ENCODE peak calls at places on chromosomes 16 and 17, in eight cellular contexts. One of them, this sample, is unnamed.
A peak's percentile ranks its signal among the peaks of the same experiment; 100 is the strongest.

GRCh38 chr16:66608241-66609138 is 4.0 kb downstream of the CMTM3 start:
- DNase-seq in mucosa of descending colon: peak; percentile 80
- DNase-seq in prostate gland: peak; percentile 90
- DNase-seq in Calu3: peak; percentile 97
- DNase-seq in kidney: peak; percentile 92
- DNase-seq in hepatocyte: peak; percentile 95
- DNase-seq in psoas muscle: peak; percentile 92
- DNase-seq in HFF-Myc: peak; percentile 71
- DNase-seq in this sample: peak; percentile 71

GRCh38 chr17:20097362-20097761 is 88.2 kb downstream of the SPECC1 start:
- DNase-seq in mucosa of descending colon: no peak
- DNase-seq in prostate gland: no peak
- DNase-seq in Calu3: no peak
- DNase-seq in kidney: no peak
- DNase-seq in hepatocyte: no peak
- DNase-seq in psoas muscle: no peak
- DNase-seq in HFF-Myc: no peak
- DNase-seq in this sample: no peak

GRCh38 chr16:8869212-8869987 is 594 bp upstream of the CARHSP1 start:
- DNase-seq in mucosa of descending colon: peak; percentile 69
- DNase-seq in prostate gland: no peak
- DNase-seq in Calu3: no peak
- DNase-seq in kidney: no peak
- DNase-seq in hepatocyte: peak; percentile 31
- DNase-seq in psoas muscle: no peak
- DNase-seq in HFF-Myc: no peak
- DNase-seq in this sample: no peak

GRCh38 chr16:54286330-54287017 is at the start of gene IRX3:
- DNase-seq in mucosa of descending colon: no peak
- DNase-seq in prostate gland: peak; percentile 95
- DNase-seq in Calu3: peak; percentile 86
- DNase-seq in kidney: peak; percentile 96
- DNase-seq in hepatocyte: peak; percentile 73
- DNase-seq in psoas muscle: peak; percentile 93
- DNase-seq in HFF-Myc: peak; percentile 68
- DNase-seq in this sample: no peak

GRCh38 chr16:72990003-72990521 is 57.9 kb downstream of the ZFHX3 start:
- DNase-seq in mucosa of descending colon: peak; percentile 71
- DNase-seq in prostate gland: peak; percentile 97
- DNase-seq in Calu3: peak; percentile 44
- DNase-seq in kidney: no peak
- DNase-seq in hepatocyte: peak; percentile 53
- DNase-seq in psoas muscle: peak; percentile 95
- DNase-seq in HFF-Myc: peak; percentile 43
- DNase-seq in this sample: peak; percentile 20

GRCh38 chr17:32763855-32764439 is 113.0 kb downstream of the MYO1D start:
- DNase-seq in mucosa of descending colon: no peak
- DNase-seq in prostate gland: no peak
- DNase-seq in Calu3: no peak
- DNase-seq in kidney: no peak
- DNase-seq in hepatocyte: no peak
- DNase-seq in psoas muscle: no peak
- DNase-seq in HFF-Myc: no peak
- DNase-seq in this sample: no peak

GRCh38 chr17:80023261-80024205 is 12.1 kb downstream of the TBC1D16 start:
- DNase-seq in mucosa of descending colon: peak; percentile 55
- DNase-seq in prostate gland: no peak
- DNase-seq in Calu3: no peak
- DNase-seq in kidney: no peak
- DNase-seq in hepatocyte: peak; percentile 42
- DNase-seq in psoas muscle: no peak
- DNase-seq in HFF-Myc: no peak
- DNase-seq in this sample: no peak

GRCh38 chr16:63684702-63685101 is 1437.2 kb downstream of the CDH11 start:
- DNase-seq in mucosa of descending colon: no peak
- DNase-seq in prostate gland: no peak
- DNase-seq in Calu3: no peak
- DNase-seq in kidney: no peak
- DNase-seq in hepatocyte: no peak
- DNase-seq in psoas muscle: no peak
- DNase-seq in HFF-Myc: no peak
- DNase-seq in this sample: no peak

GRCh38 chr17:39080416-39081179 is 70.8 kb downstream of the PLXDC1 start:
- DNase-seq in mucosa of descending colon: no peak
- DNase-seq in prostate gland: no peak
- DNase-seq in Calu3: no peak
- DNase-seq in kidney: no peak
- DNase-seq in hepatocyte: no peak
- DNase-seq in psoas muscle: peak; percentile 77
- DNase-seq in HFF-Myc: no peak
- DNase-seq in this sample: no peak

GRCh38 chr16:85634747-85635544 is 21.8 kb downstream of the GSE1 start:
- DNase-seq in mucosa of descending colon: no peak
- DNase-seq in prostate gland: no peak
- DNase-seq in Calu3: peak; percentile 21
- DNase-seq in kidney: no peak
- DNase-seq in hepatocyte: no peak
- DNase-seq in psoas muscle: no peak
- DNase-seq in HFF-Myc: no peak
- DNase-seq in this sample: no peak

GRCh38 chr17:45135978-45136791 is 698 bp downstream of the ACBD4 start:
- DNase-seq in mucosa of descending colon: no peak
- DNase-seq in prostate gland: no peak
- DNase-seq in Calu3: no peak
- DNase-seq in kidney: peak; percentile 79
- DNase-seq in hepatocyte: no peak
- DNase-seq in psoas muscle: peak; percentile 56
- DNase-seq in HFF-Myc: no peak
- DNase-seq in this sample: no peak

GRCh38 chr17:37168731-37169353 is 206.9 kb upstream of the C17orf78 start:
- DNase-seq in mucosa of descending colon: no peak
- DNase-seq in prostate gland: no peak
- DNase-seq in Calu3: no peak
- DNase-seq in kidney: no peak
- DNase-seq in hepatocyte: no peak
- DNase-seq in psoas muscle: no peak
- DNase-seq in HFF-Myc: no peak
- DNase-seq in this sample: no peak

GRCh38 chr17:3964203-3965122 is at the start of gene ATP2A3:
- DNase-seq in mucosa of descending colon: peak; percentile 88
- DNase-seq in prostate gland: no peak
- DNase-seq in Calu3: peak; percentile 28
- DNase-seq in kidney: peak; percentile 80
- DNase-seq in hepatocyte: peak; percentile 45
- DNase-seq in psoas muscle: no peak
- DNase-seq in HFF-Myc: no peak
- DNase-seq in this sample: no peak

DNA sequence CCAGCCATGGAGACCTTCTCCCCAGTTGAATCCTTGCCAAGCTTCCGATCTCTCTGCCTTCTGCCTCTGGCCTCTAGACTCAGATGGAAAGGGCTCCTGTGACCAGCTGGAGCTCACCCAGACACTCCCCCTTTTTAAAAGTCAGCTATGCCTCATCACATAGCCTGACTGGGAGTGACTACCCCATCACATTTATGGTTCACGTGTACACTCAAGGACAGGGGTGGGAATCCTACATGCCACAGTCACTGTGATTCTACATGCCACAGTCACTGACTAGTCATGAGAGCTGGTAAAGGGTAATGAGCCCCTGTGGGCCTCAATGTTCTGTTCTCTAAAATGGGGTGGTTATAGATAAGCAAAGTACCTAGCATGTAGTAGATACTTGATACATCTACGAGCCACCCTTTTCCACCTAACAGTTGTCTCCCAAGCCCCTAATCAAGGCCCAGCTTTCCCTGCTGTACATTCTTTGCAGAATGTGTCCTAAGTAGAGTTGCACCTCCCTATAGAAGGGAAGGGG is 85.1 kb downstream of the RGS9 start:
- DNase-seq in mucosa of descending colon: no peak
- DNase-seq in prostate gland: no peak
- DNase-seq in Calu3: no peak
- DNase-seq in kidney: no peak
- DNase-seq in hepatocyte: no peak
- DNase-seq in psoas muscle: no peak
- DNase-seq in HFF-Myc: no peak
- DNase-seq in this sample: no peak
- TF ChIP-seq CTCF in mucosa of descending colon: no peak
- TF ChIP-seq CTCF in prostate gland: no peak
- TF ChIP-seq CTCF in Calu3: no peak
- TF ChIP-seq CTCF in kidney: no peak
- TF ChIP-seq CTCF in hepatocyte: no peak
- TF ChIP-seq CTCF in psoas muscle: no peak
- TF ChIP-seq CTCF in HFF-Myc: no peak
- TF ChIP-seq CTCF in this sample: no peak

DNA sequence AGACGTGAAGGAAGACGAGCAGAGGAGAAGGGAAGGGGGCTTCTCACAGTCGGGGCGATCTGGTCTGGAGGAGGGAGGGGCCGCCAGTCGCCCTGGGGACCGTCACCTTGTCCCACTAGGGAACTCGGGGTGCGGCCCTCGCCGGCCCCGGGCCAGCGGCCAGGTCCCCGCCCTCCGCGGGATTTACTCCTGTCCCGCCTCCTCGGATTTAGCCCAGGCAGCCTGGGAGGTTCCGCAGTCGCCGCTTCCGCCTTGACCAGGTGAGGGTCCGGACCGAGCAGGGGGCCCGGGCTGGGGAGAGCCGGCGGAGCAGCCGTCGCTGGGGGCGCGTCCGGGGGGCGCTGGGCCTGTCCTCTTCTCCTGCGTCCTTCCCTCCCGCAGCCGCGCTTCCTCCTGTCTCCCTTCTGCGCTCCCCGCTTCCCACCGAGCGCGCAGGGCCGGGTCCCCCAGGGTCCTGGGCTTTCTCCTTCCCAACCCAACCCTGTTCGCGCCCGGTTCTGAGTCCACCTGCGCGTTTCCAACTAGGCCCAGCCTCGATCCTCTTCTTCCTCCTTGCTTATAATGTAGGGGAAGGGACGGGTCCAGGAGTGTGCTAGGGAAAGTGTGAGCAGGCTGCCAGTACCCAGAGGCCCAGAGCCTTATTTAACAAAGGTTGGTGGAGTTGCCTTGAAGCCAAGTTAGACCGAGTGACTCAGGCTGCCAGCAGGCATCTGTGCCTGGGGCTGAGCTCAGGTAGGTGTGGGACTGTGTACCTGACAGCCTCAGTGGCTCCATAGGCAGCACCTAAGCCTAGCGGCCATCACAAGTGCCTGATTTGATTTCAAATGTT is at the start of gene TNK1:
- DNase-seq in mucosa of descending colon: peak; percentile 87
- DNase-seq in prostate gland: peak; percentile 84
- DNase-seq in Calu3: peak; percentile 52
- DNase-seq in kidney: peak; percentile 88
- DNase-seq in hepatocyte: peak; percentile 74
- DNase-seq in psoas muscle: peak; percentile 67
- DNase-seq in HFF-Myc: no peak
- DNase-seq in this sample: no peak
- TF ChIP-seq CTCF in mucosa of descending colon: no peak
- TF ChIP-seq CTCF in prostate gland: no peak
- TF ChIP-seq CTCF in Calu3: no peak
- TF ChIP-seq CTCF in kidney: no peak
- TF ChIP-seq CTCF in hepatocyte: no peak
- TF ChIP-seq CTCF in psoas muscle: no peak
- TF ChIP-seq CTCF in HFF-Myc: no peak
- TF ChIP-seq CTCF in this sample: no peak

GRCh38 chr17:81697261-81698044 is 5.7 kb upstream of the MRPL12 start:
- DNase-seq in mucosa of descending colon: no peak
- DNase-seq in prostate gland: no peak
- DNase-seq in Calu3: no peak
- DNase-seq in kidney: no peak
- DNase-seq in hepatocyte: no peak
- DNase-seq in psoas muscle: no peak
- DNase-seq in HFF-Myc: no peak
- DNase-seq in this sample: no peak

GRCh38 chr17:81702934-81703746 is at the start of gene MRPL12:
- DNase-seq in mucosa of descending colon: peak; percentile 96
- DNase-seq in prostate gland: peak; percentile 94
- DNase-seq in Calu3: peak; percentile 91
- DNase-seq in kidney: peak; percentile 97
- DNase-seq in hepatocyte: peak; percentile 98
- DNase-seq in psoas muscle: peak; percentile 97
- DNase-seq in HFF-Myc: peak; percentile 77
- DNase-seq in this sample: peak; percentile 58

GRCh38 chr17:81700353-81701287 is 2.5 kb upstream of the MRPL12 start:
- DNase-seq in mucosa of descending colon: peak; percentile 54
- DNase-seq in prostate gland: no peak
- DNase-seq in Calu3: no peak
- DNase-seq in kidney: no peak
- DNase-seq in hepatocyte: no peak
- DNase-seq in psoas muscle: no peak
- DNase-seq in HFF-Myc: no peak
- DNase-seq in this sample: no peak

GRCh38 chr17:81703747-81704654 is 834 bp downstream of the MRPL12 start:
- DNase-seq in mucosa of descending colon: no peak
- DNase-seq in prostate gland: no peak
- DNase-seq in Calu3: no peak
- DNase-seq in kidney: peak; percentile 51
- DNase-seq in hepatocyte: no peak
- DNase-seq in psoas muscle: no peak
- DNase-seq in HFF-Myc: no peak
- DNase-seq in this sample: no peak

GRCh38 chr17:81701288-81702071 is 1.7 kb upstream of the MRPL12 start:
- DNase-seq in mucosa of descending colon: peak; percentile 48
- DNase-seq in prostate gland: no peak
- DNase-seq in Calu3: no peak
- DNase-seq in kidney: no peak
- DNase-seq in hepatocyte: peak; percentile 40
- DNase-seq in psoas muscle: no peak
- DNase-seq in HFF-Myc: no peak
- DNase-seq in this sample: no peak
- TF ChIP-seq CTCF in mucosa of descending colon: no peak
- TF ChIP-seq CTCF in prostate gland: no peak
- TF ChIP-seq CTCF in Calu3: no peak
- TF ChIP-seq CTCF in kidney: no peak
- TF ChIP-seq CTCF in hepatocyte: peak; percentile 9
- TF ChIP-seq CTCF in psoas muscle: no peak
- TF ChIP-seq CTCF in HFF-Myc: no peak
- TF ChIP-seq CTCF in this sample: peak; percentile 7

GRCh38 chr17:8223356-8224063 is 13.1 kb upstream of the AURKB start:
- DNase-seq in mucosa of descending colon: peak; percentile 87
- DNase-seq in prostate gland: peak; percentile 47
- DNase-seq in Calu3: peak; percentile 57
- DNase-seq in kidney: peak; percentile 93
- DNase-seq in hepatocyte: peak; percentile 78
- DNase-seq in psoas muscle: peak; percentile 85
- DNase-seq in HFF-Myc: no peak
- DNase-seq in this sample: no peak

GRCh38 chr17:8221663-8222379 is 11.4 kb upstream of the AURKB start:
- DNase-seq in mucosa of descending colon: peak; percentile 83
- DNase-seq in prostate gland: peak; percentile 93
- DNase-seq in Calu3: peak; percentile 85
- DNase-seq in kidney: peak; percentile 93
- DNase-seq in hepatocyte: peak; percentile 93
- DNase-seq in psoas muscle: peak; percentile 91
- DNase-seq in HFF-Myc: peak; percentile 87
- DNase-seq in this sample: peak; percentile 68

GRCh38 chr17:8222380-8222629 is 11.9 kb upstream of the AURKB start:
- DNase-seq in mucosa of descending colon: no peak
- DNase-seq in prostate gland: no peak
- DNase-seq in Calu3: no peak
- DNase-seq in kidney: no peak
- DNase-seq in hepatocyte: no peak
- DNase-seq in psoas muscle: no peak
- DNase-seq in HFF-Myc: no peak
- DNase-seq in this sample: no peak

GRCh38 chr17:8222630-8223355 is 12.4 kb upstream of the AURKB start:
- DNase-seq in mucosa of descending colon: peak; percentile 97
- DNase-seq in prostate gland: peak; percentile 90
- DNase-seq in Calu3: peak; percentile 88
- DNase-seq in kidney: peak; percentile 98
- DNase-seq in hepatocyte: peak; percentile 95
- DNase-seq in psoas muscle: peak; percentile 97
- DNase-seq in HFF-Myc: peak; percentile 92
- DNase-seq in this sample: peak; percentile 93

GRCh38 chr17:8220783-8221662 is 10.6 kb upstream of the AURKB start:
- DNase-seq in mucosa of descending colon: peak; percentile 86
- DNase-seq in prostate gland: peak; percentile 94
- DNase-seq in Calu3: peak; percentile 89
- DNase-seq in kidney: peak; percentile 93
- DNase-seq in hepatocyte: peak; percentile 95
- DNase-seq in psoas muscle: peak; percentile 90
- DNase-seq in HFF-Myc: peak; percentile 83
- DNase-seq in this sample: peak; percentile 78
- TF ChIP-seq CTCF in mucosa of descending colon: no peak
- TF ChIP-seq CTCF in prostate gland: no peak
- TF ChIP-seq CTCF in Calu3: no peak
- TF ChIP-seq CTCF in kidney: no peak
- TF ChIP-seq CTCF in hepatocyte: no peak
- TF ChIP-seq CTCF in psoas muscle: no peak
- TF ChIP-seq CTCF in HFF-Myc: no peak
- TF ChIP-seq CTCF in this sample: no peak